ENCODE peak calls at places on chromosomes 1 and 21, in six cellular contexts. D is adrenal gland, P is tibial nerve, R is IMR-90, K is sigmoid colon, I is breast epithelium. T is an unnamed sample.

GRCh38 chr1:17244826-17245740 is 3.8 kb upstream of the PADI3 start:
- DNase-seq in D (no peak), P (no peak), R (no peak), K (no peak), I (no peak), T (no peak)

GRCh38 chr1:76239470-76239918 is 164.9 kb downstream of the ST6GALNAC3 start:
- DNase-seq in D (no peak), P (no peak), R (no peak), K (no peak), I (no peak), T (no peak)

GRCh38 chr1:23169727-23170335 is 1.2 kb upstream of the LUZP1 start:
- DNase-seq in D (peak), P (peak), R (peak), K (peak), I (peak), T (peak)

GRCh38 chr1:67308136-67308535 is 463 bp downstream of the IL12RB2 start:
- DNase-seq in D (no peak), P (no peak), R (no peak), K (no peak), I (no peak), T (no peak)

GRCh38 chr1:48920741-48921330 is 144.1 kb upstream of the BEND5 start:
- DNase-seq in D (no peak), P (no peak), R (no peak), K (no peak), I (no peak), T (no peak)

GRCh38 chr1:41192456-41193188 is 49.5 kb downstream of the SCMH1 start:
- DNase-seq in D (no peak), P (no peak), R (peak), K (no peak), I (no peak), T (no peak)

GRCh38 chr1:220983877-220984635 is 104.8 kb downstream of the HLX start:
- DNase-seq in D (no peak), P (no peak), R (no peak), K (no peak), I (no peak), T (no peak)

GRCh38 chr1:96715482-96715881 is 6.1 kb upstream of the PTBP2 start:
- DNase-seq in D (no peak), P (no peak), R (no peak), K (no peak), I (no peak), T (no peak)

GRCh38 chr21:31555741-31556191 is 103.7 kb upstream of the SOD1 start:
- DNase-seq in D (no peak), P (no peak), R (no peak), K (no peak), I (no peak), T (no peak)

GRCh38 chr1:169312084-169312954 is 55.3 kb downstream of the NME7 start:
- DNase-seq in D (peak), P (no peak), R (peak), K (no peak), I (no peak), T (no peak)

GRCh38 chr1:211648336-211648735 is 27.1 kb downstream of the NEK2 start:
- DNase-seq in D (peak), P (no peak), R (peak), K (no peak), I (no peak), T (no peak)

GRCh38 chr1:192826791-192827477 is 18.1 kb downstream of the RGS2 start:
- DNase-seq in D (peak), P (no peak), R (no peak), K (no peak), I (no peak), T (no peak)

GRCh38 chr1:209485167-209485566 is 98.3 kb upstream of the CAMK1G start:
- DNase-seq in D (peak), P (no peak), R (peak), K (no peak), I (no peak), T (no peak)

GRCh38 chr1:232613752-232614381 is 16.1 kb downstream of the SIPA1L2 start:
- DNase-seq in D (no peak), P (no peak), R (peak), K (no peak), I (no peak), T (no peak)

DNA sequence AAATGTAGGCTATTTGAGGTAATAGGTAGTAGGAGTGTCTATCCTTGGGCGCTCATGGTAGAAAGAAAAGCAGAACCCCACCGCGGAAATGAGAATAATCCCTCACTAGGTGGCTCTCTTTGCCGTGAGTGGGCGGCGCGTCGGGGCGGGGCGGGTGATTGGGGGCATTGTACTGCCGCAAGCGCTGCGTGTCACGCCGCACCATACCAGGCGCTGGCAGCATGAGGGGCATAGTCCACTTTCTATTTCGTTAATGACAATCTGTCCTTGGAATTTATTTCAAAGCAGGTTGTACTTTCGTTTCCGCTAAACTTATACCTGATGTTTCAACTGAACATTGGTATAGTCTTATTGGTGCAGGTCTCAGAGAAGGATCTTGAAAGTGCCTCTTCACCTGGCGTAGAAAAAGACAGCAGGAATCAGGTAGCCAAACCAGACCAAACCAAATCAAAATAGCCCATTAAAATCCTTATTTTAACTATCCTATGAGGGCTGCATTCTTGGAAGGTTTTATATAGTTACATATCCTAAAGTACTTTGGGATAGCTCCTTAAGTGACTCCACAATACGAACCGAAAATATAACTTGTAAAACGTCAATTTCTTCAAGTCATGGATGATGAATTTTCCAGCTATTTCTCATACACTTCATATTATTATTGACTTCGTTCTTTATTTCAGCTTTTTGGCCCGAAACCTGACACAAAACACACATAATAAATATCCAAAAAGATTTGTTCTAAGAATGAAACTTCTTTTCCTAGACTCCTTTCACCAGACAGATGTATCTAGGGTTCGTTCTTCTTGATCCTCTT is 1.9 kb upstream of the SMG7 start:
- DNase-seq in D (peak), P (peak), R (peak), K (peak), I (peak), T (peak)
- TF ChIP-seq POLR2A in D (no peak), P (peak), R (no peak), K (peak), I (no peak), T (peak)

GRCh38 chr1:234607091-234608025 is 2.6 kb downstream of the IRF2BP2 start:
- DNase-seq in D (peak), P (no peak), R (no peak), K (peak), I (no peak), T (no peak)

GRCh38 chr1:234608720-234609527 is 1.1 kb downstream of the IRF2BP2 start:
- DNase-seq in D (peak), P (no peak), R (no peak), K (peak), I (peak), T (peak)

GRCh38 chr1:234609528-234610042 is 393 bp downstream of the IRF2BP2 start:
- DNase-seq in D (peak), P (no peak), R (no peak), K (no peak), I (no peak), T (no peak)

GRCh38 chr1:234606731-234607090 is 3.3 kb downstream of the IRF2BP2 start:
- DNase-seq in D (no peak), P (no peak), R (no peak), K (no peak), I (no peak), T (no peak)

GRCh38 chr1:234608026-234608719 is 1.8 kb downstream of the IRF2BP2 start:
- DNase-seq in D (peak), P (peak), R (peak), K (peak), I (peak), T (peak)
- TF ChIP-seq POLR2A in D (peak), P (peak), R (peak), K (peak), I (no peak), T (peak)

GRCh38 chr1:155932085-155932484 is 2.1 kb downstream of the KHDC4 start:
- DNase-seq in D (no peak), P (no peak), R (no peak), K (no peak), I (no peak), T (no peak)

GRCh38 chr1:155933591-155934096 is 569 bp downstream of the KHDC4 start:
- DNase-seq in D (peak), P (no peak), R (no peak), K (no peak), I (no peak), T (no peak)

GRCh38 chr1:155932487-155932886 is 1.7 kb downstream of the KHDC4 start:
- DNase-seq in D (no peak), P (no peak), R (no peak), K (no peak), I (no peak), T (no peak)

GRCh38 chr1:155934933-155935590 is 849 bp upstream of the KHDC4 start:
- DNase-seq in D (no peak), P (no peak), R (no peak), K (no peak), I (no peak), T (no peak)

DNA sequence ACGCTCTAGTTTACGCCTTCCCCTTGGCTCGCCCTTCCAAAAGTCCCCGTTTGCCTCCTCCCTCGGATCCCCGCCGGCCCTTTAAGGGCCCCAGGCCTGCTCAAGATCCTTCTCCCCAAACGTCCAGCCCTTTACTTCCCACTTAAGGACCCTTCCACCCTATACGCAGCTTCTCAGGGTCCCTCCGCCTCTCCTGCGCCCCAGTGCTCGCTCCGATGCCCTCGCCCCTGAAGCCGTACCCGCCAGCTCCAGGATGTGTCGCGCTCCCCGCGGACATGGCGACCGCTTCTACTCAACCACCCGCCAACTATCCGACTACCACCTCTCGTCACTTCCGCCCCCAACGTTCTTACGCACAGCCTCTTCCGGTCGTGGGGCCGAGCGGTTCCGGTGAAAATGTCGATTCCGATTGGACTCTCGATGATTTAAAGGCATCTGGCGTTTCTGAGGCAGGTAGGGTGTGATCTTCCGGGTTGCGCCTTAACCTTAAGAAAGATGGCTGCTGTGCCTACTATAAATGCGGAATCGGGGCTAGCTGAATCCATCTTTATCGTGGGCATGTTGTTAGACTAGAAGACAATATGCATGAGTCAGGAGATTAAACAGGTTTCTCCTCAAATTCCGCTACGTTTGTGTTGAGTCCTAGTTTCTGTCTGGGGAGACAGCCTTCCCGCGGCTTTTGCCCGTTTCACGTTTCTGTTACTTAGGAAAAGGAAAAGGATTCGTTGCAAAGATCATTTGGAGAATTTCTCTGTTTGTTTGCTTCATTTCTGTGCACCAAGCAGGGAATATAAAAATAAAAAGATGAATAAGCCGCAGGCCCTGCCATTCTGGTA is at the start of gene KHDC4:
- DNase-seq in D (peak), P (peak), R (peak), K (peak), I (peak), T (peak)
- TF ChIP-seq POLR2A in D (peak), P (peak), R (peak), K (peak), I (peak), T (peak)

GRCh38 chr21:34886554-34887385 is 162.3 kb downstream of the RUNX1 start:
- DNase-seq in D (peak), P (no peak), R (no peak), K (peak), I (no peak), T (no peak)
- TF ChIP-seq POLR2A in D (no peak), P (no peak), R (peak), K (no peak), I (no peak), T (no peak)

T was measured in uterus.